ENCODE peak calls at places on chromosomes 11 and 22, in six cellular contexts. One of them, this sample, is unnamed. For H3K4me1, the result is how much of the 10 kb centered on the place peaks cover.

GRCh38 chr22:39244496-39245129 is at the start of gene PDGFB:
- DNase-seq in psoas muscle: peak
- DNase-seq in pancreas: peak
- DNase-seq in thoracic aorta: no peak
- DNase-seq in A549: peak
- DNase-seq in heart right ventricle: peak
- DNase-seq in this sample: peak

GRCh38 chr11:47711225-47711624 is 3.9 kb downstream of the AGBL2 start:
- DNase-seq in psoas muscle: no peak
- DNase-seq in A549: no peak
- DNase-seq in pancreas: no peak
- DNase-seq in heart right ventricle: no peak
- DNase-seq in thoracic aorta: no peak
- DNase-seq in this sample: no peak

GRCh38 chr11:11845551-11845950 is 3.8 kb downstream of the USP47 start:
- DNase-seq in thoracic aorta: no peak
- DNase-seq in heart right ventricle: no peak
- DNase-seq in pancreas: no peak
- DNase-seq in A549: no peak
- DNase-seq in psoas muscle: no peak
- DNase-seq in this sample: no peak

GRCh38 chr11:1371836-1372465 is 17.8 kb upstream of the BRSK2 start:
- DNase-seq in A549: no peak
- DNase-seq in thoracic aorta: no peak
- DNase-seq in pancreas: no peak
- DNase-seq in heart right ventricle: no peak
- DNase-seq in psoas muscle: no peak
- DNase-seq in this sample: no peak

GRCh38 chr22:42800731-42801536 is 56.1 kb downstream of the ARFGAP3 start:
- DNase-seq in thoracic aorta: no peak
- DNase-seq in heart right ventricle: no peak
- DNase-seq in psoas muscle: no peak
- DNase-seq in A549: no peak
- DNase-seq in pancreas: no peak
- DNase-seq in this sample: no peak

GRCh38 chr11:110028904-110029303 is 64.3 kb upstream of the ZC3H12C start:
- DNase-seq in A549: no peak
- DNase-seq in heart right ventricle: no peak
- DNase-seq in psoas muscle: no peak
- DNase-seq in pancreas: no peak
- DNase-seq in thoracic aorta: no peak
- DNase-seq in this sample: no peak

GRCh38 chr11:81071641-81072040 is 1630.8 kb upstream of the TENM4 start:
- DNase-seq in heart right ventricle: no peak
- DNase-seq in thoracic aorta: no peak
- DNase-seq in psoas muscle: no peak
- DNase-seq in A549: no peak
- DNase-seq in pancreas: no peak
- DNase-seq in this sample: no peak

GRCh38 chr11:12201016-12201985 is 90.9 kb downstream of the MICAL2 start:
- DNase-seq in thoracic aorta: peak
- DNase-seq in psoas muscle: no peak
- DNase-seq in pancreas: no peak
- DNase-seq in A549: peak
- DNase-seq in heart right ventricle: peak
- DNase-seq in this sample: no peak

GRCh38 chr22:37802310-37803194 is 5.2 kb upstream of the GCAT start:
- DNase-seq in thoracic aorta: no peak
- DNase-seq in pancreas: peak
- DNase-seq in heart right ventricle: peak
- DNase-seq in A549: peak
- DNase-seq in psoas muscle: peak
- DNase-seq in this sample: no peak

GRCh38 chr22:17131686-17132085 is 10.5 kb upstream of the TMEM121B start:
- DNase-seq in A549: no peak
- DNase-seq in heart right ventricle: no peak
- DNase-seq in psoas muscle: no peak
- DNase-seq in thoracic aorta: no peak
- DNase-seq in pancreas: no peak
- DNase-seq in this sample: no peak

GRCh38 chr11:13384837-13385417 is 78.1 kb downstream of the BTBD10 start:
- DNase-seq in thoracic aorta: no peak
- DNase-seq in A549: peak
- DNase-seq in pancreas: no peak
- DNase-seq in psoas muscle: no peak
- DNase-seq in heart right ventricle: no peak
- DNase-seq in this sample: no peak

GRCh38 chr22:16601437-16602223 is 9.0 kb upstream of the CCT8L2 start:
- DNase-seq in A549: no peak
- DNase-seq in thoracic aorta: no peak
- DNase-seq in heart right ventricle: peak
- DNase-seq in pancreas: peak
- DNase-seq in psoas muscle: no peak
- DNase-seq in this sample: no peak

GRCh38 chr22:50249382-50250248 is 1.4 kb downstream of the HDAC10 start:
- DNase-seq in pancreas: no peak
- DNase-seq in A549: no peak
- DNase-seq in psoas muscle: peak
- DNase-seq in thoracic aorta: no peak
- DNase-seq in heart right ventricle: no peak
- DNase-seq in this sample: no peak

GRCh38 chr22:46022881-46023512 is 46.0 kb upstream of the WNT7B start:
- DNase-seq in A549: no peak
- DNase-seq in pancreas: no peak
- DNase-seq in psoas muscle: no peak
- DNase-seq in thoracic aorta: no peak
- DNase-seq in heart right ventricle: no peak
- DNase-seq in this sample: no peak

GRCh38 chr11:1516273-1517067 is 29.9 kb upstream of the MOB2 start:
- DNase-seq in pancreas: no peak
- DNase-seq in heart right ventricle: no peak
- DNase-seq in A549: no peak
- DNase-seq in thoracic aorta: no peak
- DNase-seq in psoas muscle: peak
- DNase-seq in this sample: no peak

GRCh38 chr11:45736424-45736823 is 68.5 kb upstream of the SLC35C1 start:
- DNase-seq in A549: peak
- DNase-seq in pancreas: no peak
- DNase-seq in heart right ventricle: no peak
- DNase-seq in psoas muscle: peak
- DNase-seq in thoracic aorta: no peak
- DNase-seq in this sample: no peak

GRCh38 chr11:130122141-130122575 is 37.4 kb upstream of the ST14 start:
- DNase-seq in A549: no peak
- DNase-seq in pancreas: no peak
- DNase-seq in psoas muscle: no peak
- DNase-seq in thoracic aorta: no peak
- DNase-seq in heart right ventricle: no peak
- DNase-seq in this sample: no peak
- H3K4me1 ChIP-seq in A549: under half
- H3K4me1 ChIP-seq in pancreas: under half
- H3K4me1 ChIP-seq in psoas muscle: under half
- H3K4me1 ChIP-seq in thoracic aorta: under half
- H3K4me1 ChIP-seq in heart right ventricle: half or more
- H3K4me1 ChIP-seq in this sample: under half

GRCh38 chr22:32625985-32626384 is 151.4 kb downstream of the FBXO7 start:
- DNase-seq in heart right ventricle: no peak
- DNase-seq in thoracic aorta: no peak
- DNase-seq in A549: no peak
- DNase-seq in pancreas: no peak
- DNase-seq in psoas muscle: no peak
- DNase-seq in this sample: no peak
- H3K4me1 ChIP-seq in heart right ventricle: half or more
- H3K4me1 ChIP-seq in thoracic aorta: under half
- H3K4me1 ChIP-seq in A549: under half
- H3K4me1 ChIP-seq in pancreas: under half
- H3K4me1 ChIP-seq in psoas muscle: under half
- H3K4me1 ChIP-seq in this sample: under half

DNA sequence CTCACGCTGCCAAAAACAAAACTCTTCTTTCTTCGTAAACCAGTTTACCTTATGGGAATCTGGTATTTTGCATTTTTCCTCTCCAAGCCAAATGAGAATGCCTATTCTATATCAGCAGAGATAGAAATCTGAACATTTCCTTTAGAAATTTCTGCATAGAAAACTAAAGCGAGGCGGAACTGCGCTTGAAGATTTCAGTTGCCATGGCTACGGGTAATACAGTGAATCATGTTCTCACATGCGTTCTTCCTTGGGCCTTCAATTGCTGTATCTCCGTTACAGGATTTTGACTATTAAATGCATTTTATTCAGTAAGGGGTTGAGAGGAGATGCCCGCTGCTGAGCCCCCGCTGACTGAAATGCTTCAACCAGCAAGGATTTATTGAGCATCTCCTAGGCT is 108.2 kb upstream of the CRYBB3 start:
- DNase-seq in A549: no peak
- DNase-seq in thoracic aorta: no peak
- DNase-seq in pancreas: no peak
- DNase-seq in heart right ventricle: no peak
- DNase-seq in psoas muscle: no peak
- DNase-seq in this sample: no peak
- H3K4me1 ChIP-seq in A549: under half
- H3K4me1 ChIP-seq in thoracic aorta: under half
- H3K4me1 ChIP-seq in pancreas: under half
- H3K4me1 ChIP-seq in heart right ventricle: under half
- H3K4me1 ChIP-seq in psoas muscle: under half
- H3K4me1 ChIP-seq in this sample: under half

GRCh38 chr11:61694971-61695706 is 14.9 kb downstream of the DAGLA start:
- DNase-seq in thoracic aorta: no peak
- DNase-seq in pancreas: peak
- DNase-seq in heart right ventricle: peak
- DNase-seq in A549: no peak
- DNase-seq in psoas muscle: peak
- DNase-seq in this sample: no peak
- H3K4me1 ChIP-seq in thoracic aorta: under half
- H3K4me1 ChIP-seq in pancreas: half or more
- H3K4me1 ChIP-seq in heart right ventricle: half or more
- H3K4me1 ChIP-seq in A549: half or more
- H3K4me1 ChIP-seq in psoas muscle: half or more
- H3K4me1 ChIP-seq in this sample: half or more

DNA sequence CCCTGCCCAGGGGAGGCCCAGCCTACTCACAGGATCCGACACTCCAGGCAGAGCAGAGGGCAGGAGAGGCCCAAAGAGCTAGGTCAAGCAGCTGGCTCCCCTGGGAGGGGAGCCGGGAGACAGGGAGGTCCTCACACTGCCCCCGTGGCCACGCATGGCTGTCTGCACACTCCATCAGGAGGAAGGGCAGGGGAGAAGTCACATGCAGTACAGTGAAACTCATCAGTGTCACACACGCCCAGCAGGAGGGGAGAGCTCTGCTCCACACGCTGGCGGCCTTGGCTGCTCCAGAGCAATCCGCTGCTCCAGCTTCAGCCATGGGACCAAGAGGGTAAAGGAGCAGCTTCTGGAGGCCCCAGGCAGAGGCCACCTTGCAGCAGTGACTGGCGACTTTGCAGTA is 14.3 kb downstream of the TCIRG1 start:
- DNase-seq in pancreas: no peak
- DNase-seq in psoas muscle: peak
- DNase-seq in thoracic aorta: no peak
- DNase-seq in A549: no peak
- DNase-seq in heart right ventricle: no peak
- DNase-seq in this sample: no peak
- H3K4me1 ChIP-seq in pancreas: under half
- H3K4me1 ChIP-seq in psoas muscle: under half
- H3K4me1 ChIP-seq in thoracic aorta: under half
- H3K4me1 ChIP-seq in A549: under half
- H3K4me1 ChIP-seq in heart right ventricle: under half
- H3K4me1 ChIP-seq in this sample: under half

DNA sequence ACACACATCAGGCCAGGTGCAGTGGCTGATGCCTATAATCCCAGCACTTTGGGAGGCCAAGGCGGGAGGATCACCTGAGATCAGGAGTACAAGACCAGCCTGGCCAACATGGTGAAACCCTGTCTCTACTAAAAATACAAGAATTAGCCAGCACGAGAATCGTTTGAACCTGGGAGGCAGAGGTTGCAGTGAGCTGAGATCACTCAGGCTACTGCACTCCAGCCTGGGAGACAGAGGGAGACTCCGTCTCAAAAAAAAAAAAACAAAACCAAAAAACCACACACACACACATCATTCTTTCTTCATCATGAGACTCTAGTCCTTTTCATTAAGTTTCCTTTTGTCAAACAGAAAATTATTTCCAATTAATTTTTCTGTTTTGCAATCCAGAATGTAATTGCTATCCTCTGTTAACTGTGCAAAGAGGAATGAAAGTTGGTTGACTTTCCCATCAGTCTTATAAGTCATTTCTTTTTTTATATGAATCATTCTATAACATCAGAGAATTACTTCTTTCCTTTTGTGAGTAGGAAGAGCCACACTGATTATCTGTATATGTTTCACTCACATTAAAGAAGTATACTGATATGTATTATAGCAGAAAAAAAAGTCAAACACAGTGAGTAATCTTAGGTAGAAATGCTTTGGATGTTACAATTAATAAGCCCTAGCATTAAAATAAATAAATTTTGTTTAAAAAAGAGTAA is 52.2 kb downstream of the HORMAD2 start:
- DNase-seq in thoracic aorta: no peak
- DNase-seq in pancreas: no peak
- DNase-seq in psoas muscle: no peak
- DNase-seq in heart right ventricle: no peak
- DNase-seq in A549: no peak
- DNase-seq in this sample: no peak
- H3K4me1 ChIP-seq in thoracic aorta: under half
- H3K4me1 ChIP-seq in pancreas: under half
- H3K4me1 ChIP-seq in psoas muscle: under half
- H3K4me1 ChIP-seq in heart right ventricle: under half
- H3K4me1 ChIP-seq in A549: under half
- H3K4me1 ChIP-seq in this sample: under half

DNA sequence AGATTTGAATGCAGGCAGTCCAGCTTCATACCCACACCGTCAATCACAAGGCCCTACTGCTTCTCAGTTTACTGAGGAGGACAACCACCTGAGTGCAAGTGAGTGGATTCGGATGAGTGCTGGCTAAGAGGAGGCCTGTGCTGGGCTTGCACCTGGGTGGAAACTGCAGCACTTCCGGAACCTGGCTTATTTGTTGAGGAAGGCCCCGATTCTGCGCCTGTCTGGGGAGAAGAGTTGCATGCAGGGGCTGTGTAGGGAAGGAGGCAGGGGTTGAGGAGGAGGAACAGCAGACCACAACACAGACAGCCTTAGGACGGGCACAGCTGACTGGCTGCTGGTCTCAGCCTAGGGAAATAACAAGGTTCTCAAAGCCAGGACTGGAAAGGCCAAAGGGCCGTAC is 20.8 kb downstream of the ABTB2 start:
- DNase-seq in pancreas: no peak
- DNase-seq in thoracic aorta: no peak
- DNase-seq in heart right ventricle: no peak
- DNase-seq in psoas muscle: no peak
- DNase-seq in A549: no peak
- DNase-seq in this sample: no peak
- H3K4me1 ChIP-seq in pancreas: under half
- H3K4me1 ChIP-seq in thoracic aorta: under half
- H3K4me1 ChIP-seq in heart right ventricle: under half
- H3K4me1 ChIP-seq in psoas muscle: under half
- H3K4me1 ChIP-seq in A549: half or more
- H3K4me1 ChIP-seq in this sample: under half

GRCh38 chr11:112776834-112777793 is 184.1 kb upstream of the NCAM1 start:
- DNase-seq in pancreas: no peak
- DNase-seq in psoas muscle: no peak
- DNase-seq in A549: no peak
- DNase-seq in thoracic aorta: no peak
- DNase-seq in heart right ventricle: no peak
- DNase-seq in this sample: no peak
- H3K4me1 ChIP-seq in pancreas: under half
- H3K4me1 ChIP-seq in psoas muscle: under half
- H3K4me1 ChIP-seq in A549: under half
- H3K4me1 ChIP-seq in thoracic aorta: under half
- H3K4me1 ChIP-seq in heart right ventricle: under half
- H3K4me1 ChIP-seq in this sample: under half

This sample was measured in tibial nerve.